ENCODE peak calls at places on chromosomes 5 and 9, in four cellular contexts. One of them, this sample, is unnamed.

GRCh38 chr9:86546712-86547111 is 192.5 kb upstream of the TUT7 start:
- DNase-seq in IMR-90: no peak
- DNase-seq in K562: no peak
- DNase-seq in H1: no peak
- DNase-seq in this sample: no peak

GRCh38 chr9:133235549-133236222 is 26.6 kb upstream of the OBP2B start:
- DNase-seq in IMR-90: no peak
- DNase-seq in K562: no peak
- DNase-seq in H1: no peak
- DNase-seq in this sample: no peak

GRCh38 chr5:108696951-108697715 is 50.6 kb upstream of the FER start:
- DNase-seq in IMR-90: no peak
- DNase-seq in K562: no peak
- DNase-seq in H1: no peak
- DNase-seq in this sample: no peak

GRCh38 chr5:751496-751895 is 33.0 kb downstream of the ZDHHC11B start:
- DNase-seq in IMR-90: no peak
- DNase-seq in K562: no peak
- DNase-seq in H1: no peak
- DNase-seq in this sample: no peak

GRCh38 chr5:159825551-159826051 is 90.7 kb upstream of the ADRA1B start:
- DNase-seq in IMR-90: no peak
- DNase-seq in K562: no peak
- DNase-seq in H1: no peak
- DNase-seq in this sample: peak; percentile 20

GRCh38 chr9:112858625-112859147 is 32.0 kb downstream of the SLC46A2 start:
- DNase-seq in IMR-90: peak; percentile 16
- DNase-seq in K562: no peak
- DNase-seq in H1: no peak
- DNase-seq in this sample: peak; percentile 31

GRCh38 chr9:34540826-34541225 is 18.0 kb upstream of the ENHO start:
- DNase-seq in IMR-90: peak; percentile 64
- DNase-seq in K562: no peak
- DNase-seq in H1: no peak
- DNase-seq in this sample: no peak

GRCh38 chr5:82176115-82176514 is 102.0 kb downstream of the RPS23 start:
- DNase-seq in IMR-90: peak; percentile 27
- DNase-seq in K562: no peak
- DNase-seq in H1: no peak
- DNase-seq in this sample: no peak

GRCh38 chr5:68087866-68088265 is 127.7 kb upstream of the PIK3R1 start:
- DNase-seq in IMR-90: no peak
- DNase-seq in K562: no peak
- DNase-seq in H1: no peak
- DNase-seq in this sample: no peak

GRCh38 chr5:79842006-79842881 is 148.8 kb downstream of the MTX3 start:
- DNase-seq in IMR-90: no peak
- DNase-seq in K562: no peak
- DNase-seq in H1: no peak
- DNase-seq in this sample: no peak

GRCh38 chr5:74862221-74862620 is 4.0 kb downstream of the FAM169A start:
- DNase-seq in IMR-90: no peak
- DNase-seq in K562: no peak
- DNase-seq in H1: no peak
- DNase-seq in this sample: no peak

GRCh38 chr9:76877961-76878360 is 28.0 kb downstream of the PRUNE2 start:
- DNase-seq in IMR-90: no peak
- DNase-seq in K562: no peak
- DNase-seq in H1: no peak
- DNase-seq in this sample: no peak

GRCh38 chr5:97600486-97600885 is 417.4 kb upstream of the RIOK2 start:
- DNase-seq in IMR-90: peak; percentile 1
- DNase-seq in K562: no peak
- DNase-seq in H1: no peak
- DNase-seq in this sample: no peak

GRCh38 chr5:20041326-20041977 is 53.5 kb upstream of the CDH18 start:
- DNase-seq in IMR-90: no peak
- DNase-seq in K562: no peak
- DNase-seq in H1: no peak
- DNase-seq in this sample: no peak

GRCh38 chr5:25688156-25688555 is 1043.4 kb upstream of the CDH10 start:
- DNase-seq in IMR-90: no peak
- DNase-seq in K562: no peak
- DNase-seq in H1: no peak
- DNase-seq in this sample: peak; percentile 48

GRCh38 chr9:123267481-123268239 is 726 bp downstream of the STRBP start:
- DNase-seq in IMR-90: no peak
- DNase-seq in K562: no peak
- DNase-seq in H1: no peak
- DNase-seq in this sample: no peak

GRCh38 chr9:129998491-129999122 is 44.4 kb downstream of the FNBP1 start:
- DNase-seq in IMR-90: no peak
- DNase-seq in K562: no peak
- DNase-seq in H1: no peak
- DNase-seq in this sample: no peak

GRCh38 chr5:55737793-55738192 is at the start of gene DDX4:
- DNase-seq in IMR-90: no peak
- DNase-seq in K562: no peak
- DNase-seq in H1: no peak
- DNase-seq in this sample: no peak

GRCh38 chr9:127455299-127455992 is 4.1 kb downstream of the LRSAM1 start:
- DNase-seq in IMR-90: no peak
- DNase-seq in K562: peak; percentile 53
- DNase-seq in H1: no peak
- DNase-seq in this sample: no peak

GRCh38 chr9:25677301-25678146 is 720 bp downstream of the TUSC1 start:
- DNase-seq in IMR-90: peak; percentile 55
- DNase-seq in K562: no peak
- DNase-seq in H1: no peak
- DNase-seq in this sample: no peak

GRCh38 chr9:124267271-124267807 is 9.6 kb downstream of the NEK6 start:
- DNase-seq in IMR-90: peak; percentile 85
- DNase-seq in K562: no peak
- DNase-seq in H1: no peak
- DNase-seq in this sample: no peak

GRCh38 chr9:130371196-130371966 is 73.4 kb upstream of the ASS1 start:
- DNase-seq in IMR-90: peak; percentile 1
- DNase-seq in K562: no peak
- DNase-seq in H1: no peak
- DNase-seq in this sample: no peak

GRCh38 chr9:87518702-87519335 is 21.2 kb downstream of the DAPK1 start:
- DNase-seq in IMR-90: no peak
- DNase-seq in K562: peak; percentile 90
- DNase-seq in H1: no peak
- DNase-seq in this sample: no peak

GRCh38 chr9:35906923-35907699 is 1.1 kb downstream of the HRCT1 start:
- DNase-seq in IMR-90: peak; percentile 75
- DNase-seq in K562: no peak
- DNase-seq in H1: no peak
- DNase-seq in this sample: no peak

GRCh38 chr5:152462021-152462721 is 57.1 kb upstream of the NMUR2 start:
- DNase-seq in IMR-90: no peak
- DNase-seq in K562: no peak
- DNase-seq in H1: no peak
- DNase-seq in this sample: no peak

GRCh38 chr9:117000834-117001233 is 313.7 kb downstream of the TRIM32 start:
- DNase-seq in IMR-90: no peak
- DNase-seq in K562: no peak
- DNase-seq in H1: no peak
- DNase-seq in this sample: no peak

GRCh38 chr9:114238919-114239879 is 83.7 kb upstream of the ORM1 start:
- DNase-seq in IMR-90: peak; percentile 66
- DNase-seq in K562: peak; percentile 80
- DNase-seq in H1: no peak
- DNase-seq in this sample: no peak

GRCh38 chr5:93278876-93279275 is 302.1 kb downstream of the NR2F1-AS1 start:
- DNase-seq in IMR-90: peak; percentile 53
- DNase-seq in K562: no peak
- DNase-seq in H1: no peak
- DNase-seq in this sample: no peak

GRCh38 chr5:110496276-110496675 is 230.2 kb downstream of the TMEM232 start:
- DNase-seq in IMR-90: no peak
- DNase-seq in K562: no peak
- DNase-seq in H1: no peak
- DNase-seq in this sample: no peak

GRCh38 chr9:133260334-133261102 is 14.5 kb downstream of the ABO start:
- DNase-seq in IMR-90: no peak
- DNase-seq in K562: no peak
- DNase-seq in H1: no peak
- DNase-seq in this sample: no peak

GRCh38 chr5:151917931-151918330 is 6.7 kb downstream of the GLRA1 start:
- DNase-seq in IMR-90: no peak
- DNase-seq in K562: no peak
- DNase-seq in H1: no peak
- DNase-seq in this sample: no peak

GRCh38 chr5:163094492-163095180 is 342.8 kb upstream of the CCNG1 start:
- DNase-seq in IMR-90: no peak
- DNase-seq in K562: no peak
- DNase-seq in H1: no peak
- DNase-seq in this sample: peak; percentile 53

GRCh38 chr9:127744407-127745110 is 9.5 kb upstream of the TOR2A start:
- DNase-seq in IMR-90: no peak
- DNase-seq in K562: no peak
- DNase-seq in H1: no peak
- DNase-seq in this sample: no peak

GRCh38 chr5:157651623-157652376 is 438 bp downstream of the SOX30 start:
- DNase-seq in IMR-90: no peak
- DNase-seq in K562: no peak
- DNase-seq in H1: peak; percentile 75
- DNase-seq in this sample: peak; percentile 21
- TF ChIP-seq CHD1 in IMR-90: no peak
- TF ChIP-seq CHD1 in K562: no peak
- TF ChIP-seq CHD1 in H1: no peak
- TF ChIP-seq CHD1 in this sample: no peak

GRCh38 chr9:20659474-20659962 is 24.5 kb upstream of the FOCAD start:
- DNase-seq in IMR-90: no peak
- DNase-seq in K562: no peak
- DNase-seq in H1: no peak
- DNase-seq in this sample: no peak
- TF ChIP-seq CHD1 in IMR-90: no peak
- TF ChIP-seq CHD1 in K562: no peak
- TF ChIP-seq CHD1 in H1: no peak
- TF ChIP-seq CHD1 in this sample: no peak

GRCh38 chr5:128408622-128409021 is 129.4 kb downstream of the FBN2 start:
- DNase-seq in IMR-90: peak; percentile 23
- DNase-seq in K562: no peak
- DNase-seq in H1: no peak
- DNase-seq in this sample: no peak
- TF ChIP-seq CHD1 in IMR-90: no peak
- TF ChIP-seq CHD1 in K562: no peak
- TF ChIP-seq CHD1 in H1: no peak
- TF ChIP-seq CHD1 in this sample: no peak

GRCh38 chr5:135565691-135566421 is 12.9 kb downstream of the CXCL14 start:
- DNase-seq in IMR-90: peak; percentile 52
- DNase-seq in K562: peak; percentile 82
- DNase-seq in H1: no peak
- DNase-seq in this sample: no peak

GRCh38 chr5:135566422-135567416 is 12.1 kb downstream of the CXCL14 start:
- DNase-seq in IMR-90: no peak
- DNase-seq in K562: peak; percentile 27
- DNase-seq in H1: no peak
- DNase-seq in this sample: no peak

GRCh38 chr5:135568241-135568640 is 10.6 kb downstream of the CXCL14 start:
- DNase-seq in IMR-90: no peak
- DNase-seq in K562: no peak
- DNase-seq in H1: no peak
- DNase-seq in this sample: no peak

GRCh38 chr5:135568923-135569360 is 9.8 kb downstream of the CXCL14 start:
- DNase-seq in IMR-90: no peak
- DNase-seq in K562: no peak
- DNase-seq in H1: no peak
- DNase-seq in this sample: no peak

DNA sequence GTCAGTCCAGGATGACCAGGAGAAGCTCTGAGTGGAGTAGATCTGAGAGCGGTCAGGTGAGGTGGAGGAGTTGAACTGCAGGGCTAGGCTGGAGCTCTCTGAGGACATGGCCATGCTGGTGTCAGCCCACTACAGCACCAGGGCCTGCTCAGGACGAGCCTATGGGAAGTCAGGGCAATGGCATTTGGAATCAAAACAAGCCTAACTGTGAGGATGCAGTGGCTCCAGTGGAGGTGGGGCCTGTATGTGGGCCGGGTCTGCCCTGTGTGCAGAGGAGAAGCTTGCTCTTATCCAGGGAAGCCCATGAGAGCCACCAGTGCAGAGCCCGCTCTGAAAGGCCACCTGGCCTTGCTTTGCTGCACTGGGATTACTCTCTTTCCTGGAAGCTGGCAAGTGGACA is 11.1 kb downstream of the CXCL14 start:
- DNase-seq in IMR-90: peak; percentile 35
- DNase-seq in K562: no peak
- DNase-seq in H1: no peak
- DNase-seq in this sample: no peak
- TF ChIP-seq CHD1 in IMR-90: no peak
- TF ChIP-seq CHD1 in K562: no peak
- TF ChIP-seq CHD1 in H1: no peak
- TF ChIP-seq CHD1 in this sample: no peak

DNA sequence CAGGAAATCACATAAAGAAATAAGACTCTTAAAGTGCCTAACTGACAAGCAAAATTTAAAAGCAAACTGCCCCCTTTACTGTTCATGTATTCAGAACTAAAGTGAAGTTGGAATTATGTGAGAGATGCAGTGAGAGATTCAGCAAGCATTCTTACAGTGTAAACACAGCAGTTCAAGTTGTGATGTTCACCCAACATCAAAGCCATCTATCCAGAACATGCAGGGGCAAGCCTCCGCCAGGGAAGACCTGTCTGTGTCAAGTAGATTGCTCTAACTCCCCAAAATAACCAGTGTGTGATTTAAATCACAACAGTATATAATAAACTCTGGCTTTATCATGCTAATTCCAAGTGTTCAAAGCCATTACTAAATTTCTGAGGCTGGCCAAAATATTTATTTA is 233.3 kb downstream of the BNC2 start:
- DNase-seq in IMR-90: peak; percentile 74
- DNase-seq in K562: no peak
- DNase-seq in H1: no peak
- DNase-seq in this sample: no peak
- TF ChIP-seq CHD1 in IMR-90: no peak
- TF ChIP-seq CHD1 in K562: no peak
- TF ChIP-seq CHD1 in H1: no peak
- TF ChIP-seq CHD1 in this sample: no peak

GRCh38 chr9:99578666-99579065 is 243.0 kb upstream of the NR4A3 start:
- DNase-seq in IMR-90: no peak
- DNase-seq in K562: no peak
- DNase-seq in H1: no peak
- DNase-seq in this sample: no peak

GRCh38 chr9:99576830-99577229 is 244.9 kb upstream of the NR4A3 start:
- DNase-seq in IMR-90: no peak
- DNase-seq in K562: no peak
- DNase-seq in H1: no peak
- DNase-seq in this sample: no peak

GRCh38 chr9:99582768-99583167 is 238.9 kb upstream of the NR4A3 start:
- DNase-seq in IMR-90: no peak
- DNase-seq in K562: no peak
- DNase-seq in H1: no peak
- DNase-seq in this sample: no peak

GRCh38 chr9:99577351-99577750 is 244.3 kb upstream of the NR4A3 start:
- DNase-seq in IMR-90: no peak
- DNase-seq in K562: no peak
- DNase-seq in H1: no peak
- DNase-seq in this sample: no peak

GRCh38 chr9:99579964-99580363 is 241.7 kb upstream of the NR4A3 start:
- DNase-seq in IMR-90: no peak
- DNase-seq in K562: no peak
- DNase-seq in H1: no peak
- DNase-seq in this sample: no peak
- TF ChIP-seq CHD1 in IMR-90: no peak
- TF ChIP-seq CHD1 in K562: no peak
- TF ChIP-seq CHD1 in H1: no peak
- TF ChIP-seq CHD1 in this sample: no peak